ENCODE peak calls at places on chromosomes 12 and 14, in four cellular contexts. One of them, this sample, is unnamed.

GRCh38 chr14:54806616-54807015 is 96.0 kb downstream of the GCH1 start:
- DNase-seq in OCI-LY7: no peak
- DNase-seq in H9: no peak
- DNase-seq in breast epithelium: no peak
- DNase-seq in this sample: no peak

GRCh38 chr12:91332305-91332704 is 149.7 kb upstream of the DCN start:
- DNase-seq in OCI-LY7: no peak
- DNase-seq in H9: no peak
- DNase-seq in breast epithelium: no peak
- DNase-seq in this sample: no peak

GRCh38 chr12:12874014-12874413 is 17.3 kb upstream of the GPRC5A start:
- DNase-seq in OCI-LY7: no peak
- DNase-seq in H9: no peak
- DNase-seq in breast epithelium: no peak
- DNase-seq in this sample: no peak

GRCh38 chr12:65649126-65649525 is 175.2 kb upstream of the HMGA2 start:
- DNase-seq in OCI-LY7: no peak
- DNase-seq in H9: no peak
- DNase-seq in breast epithelium: no peak
- DNase-seq in this sample: no peak

GRCh38 chr12:44930972-44931600 is 55.0 kb upstream of the NELL2 start:
- DNase-seq in OCI-LY7: peak
- DNase-seq in H9: no peak
- DNase-seq in breast epithelium: no peak
- DNase-seq in this sample: no peak

GRCh38 chr14:87430810-87431209 is 562.2 kb downstream of the GALC start:
- DNase-seq in OCI-LY7: no peak
- DNase-seq in H9: no peak
- DNase-seq in breast epithelium: no peak
- DNase-seq in this sample: no peak

GRCh38 chr12:91040356-91040755 is 17.5 kb downstream of the KERA start:
- DNase-seq in OCI-LY7: no peak
- DNase-seq in H9: no peak
- DNase-seq in breast epithelium: no peak
- DNase-seq in this sample: no peak

GRCh38 chr14:97177016-97177415 is 379.8 kb downstream of the VRK1 start:
- DNase-seq in OCI-LY7: peak
- DNase-seq in H9: peak
- DNase-seq in breast epithelium: no peak
- DNase-seq in this sample: peak

GRCh38 chr12:123712780-123713319 is 697 bp downstream of the ATP6V0A2 start:
- DNase-seq in OCI-LY7: no peak
- DNase-seq in H9: no peak
- DNase-seq in breast epithelium: no peak
- DNase-seq in this sample: no peak

GRCh38 chr14:68655021-68655811 is 137.7 kb downstream of the ZFP36L1 start:
- DNase-seq in OCI-LY7: no peak
- DNase-seq in H9: no peak
- DNase-seq in breast epithelium: no peak
- DNase-seq in this sample: peak

GRCh38 chr12:93762059-93762719 is 85.0 kb downstream of the CRADD start:
- DNase-seq in OCI-LY7: no peak
- DNase-seq in H9: no peak
- DNase-seq in breast epithelium: no peak
- DNase-seq in this sample: no peak

GRCh38 chr12:70248916-70249315 is 5.7 kb downstream of the CNOT2 start:
- DNase-seq in OCI-LY7: no peak
- DNase-seq in H9: no peak
- DNase-seq in breast epithelium: no peak
- DNase-seq in this sample: no peak

GRCh38 chr12:90090929-90091651 is 382.5 kb upstream of the ATP2B1 start:
- DNase-seq in OCI-LY7: no peak
- DNase-seq in H9: no peak
- DNase-seq in breast epithelium: no peak
- DNase-seq in this sample: no peak

GRCh38 chr12:39044754-39045153 is 139.4 kb upstream of the CPNE8 start:
- DNase-seq in OCI-LY7: no peak
- DNase-seq in H9: no peak
- DNase-seq in breast epithelium: no peak
- DNase-seq in this sample: no peak

GRCh38 chr14:65958664-65959562 is 527.3 kb upstream of the CCDC196 start:
- DNase-seq in OCI-LY7: peak
- DNase-seq in H9: no peak
- DNase-seq in breast epithelium: no peak
- DNase-seq in this sample: no peak

GRCh38 chr12:95437565-95437964 is 36.4 kb upstream of the METAP2 start:
- DNase-seq in OCI-LY7: peak
- DNase-seq in H9: no peak
- DNase-seq in breast epithelium: no peak
- DNase-seq in this sample: no peak

GRCh38 chr14:94122438-94122837 is 7.0 kb downstream of the IFI27L2 start:
- DNase-seq in OCI-LY7: no peak
- DNase-seq in H9: peak
- DNase-seq in breast epithelium: no peak
- DNase-seq in this sample: no peak

GRCh38 chr12:105427883-105428282 is 97.4 kb downstream of the C12orf75 start:
- DNase-seq in OCI-LY7: no peak
- DNase-seq in H9: no peak
- DNase-seq in breast epithelium: no peak
- DNase-seq in this sample: no peak

GRCh38 chr14:50037240-50037639 is 79.1 kb downstream of the VCPKMT start:
- DNase-seq in OCI-LY7: no peak
- DNase-seq in H9: no peak
- DNase-seq in breast epithelium: no peak
- DNase-seq in this sample: no peak

GRCh38 chr14:61183486-61183885 is 97.7 kb downstream of the TMEM30B start:
- DNase-seq in OCI-LY7: no peak
- DNase-seq in H9: no peak
- DNase-seq in breast epithelium: no peak
- DNase-seq in this sample: no peak

GRCh38 chr12:26239508-26240328 is 44.3 kb downstream of the SSPN start:
- DNase-seq in OCI-LY7: no peak
- DNase-seq in H9: no peak
- DNase-seq in breast epithelium: peak
- DNase-seq in this sample: no peak

GRCh38 chr14:89767861-89768268 is 186.7 kb downstream of the EFCAB11 start:
- DNase-seq in OCI-LY7: peak
- DNase-seq in H9: peak
- DNase-seq in breast epithelium: no peak
- DNase-seq in this sample: peak

GRCh38 chr12:111035578-111036301 is 115.4 kb upstream of the MYL2 start:
- DNase-seq in OCI-LY7: no peak
- DNase-seq in H9: peak
- DNase-seq in breast epithelium: no peak
- DNase-seq in this sample: no peak

GRCh38 chr12:60710246-60710645 is 1114.4 kb downstream of the SLC16A7 start:
- DNase-seq in OCI-LY7: no peak
- DNase-seq in H9: no peak
- DNase-seq in breast epithelium: no peak
- DNase-seq in this sample: no peak

GRCh38 chr14:36690301-36691020 is 28.8 kb downstream of the PAX9 start:
- DNase-seq in OCI-LY7: no peak
- DNase-seq in H9: no peak
- DNase-seq in breast epithelium: no peak
- DNase-seq in this sample: no peak

GRCh38 chr12:126404293-126404851 is 1339.1 kb downstream of the AACS start:
- DNase-seq in OCI-LY7: no peak
- DNase-seq in H9: no peak
- DNase-seq in breast epithelium: no peak
- DNase-seq in this sample: no peak

DNA sequence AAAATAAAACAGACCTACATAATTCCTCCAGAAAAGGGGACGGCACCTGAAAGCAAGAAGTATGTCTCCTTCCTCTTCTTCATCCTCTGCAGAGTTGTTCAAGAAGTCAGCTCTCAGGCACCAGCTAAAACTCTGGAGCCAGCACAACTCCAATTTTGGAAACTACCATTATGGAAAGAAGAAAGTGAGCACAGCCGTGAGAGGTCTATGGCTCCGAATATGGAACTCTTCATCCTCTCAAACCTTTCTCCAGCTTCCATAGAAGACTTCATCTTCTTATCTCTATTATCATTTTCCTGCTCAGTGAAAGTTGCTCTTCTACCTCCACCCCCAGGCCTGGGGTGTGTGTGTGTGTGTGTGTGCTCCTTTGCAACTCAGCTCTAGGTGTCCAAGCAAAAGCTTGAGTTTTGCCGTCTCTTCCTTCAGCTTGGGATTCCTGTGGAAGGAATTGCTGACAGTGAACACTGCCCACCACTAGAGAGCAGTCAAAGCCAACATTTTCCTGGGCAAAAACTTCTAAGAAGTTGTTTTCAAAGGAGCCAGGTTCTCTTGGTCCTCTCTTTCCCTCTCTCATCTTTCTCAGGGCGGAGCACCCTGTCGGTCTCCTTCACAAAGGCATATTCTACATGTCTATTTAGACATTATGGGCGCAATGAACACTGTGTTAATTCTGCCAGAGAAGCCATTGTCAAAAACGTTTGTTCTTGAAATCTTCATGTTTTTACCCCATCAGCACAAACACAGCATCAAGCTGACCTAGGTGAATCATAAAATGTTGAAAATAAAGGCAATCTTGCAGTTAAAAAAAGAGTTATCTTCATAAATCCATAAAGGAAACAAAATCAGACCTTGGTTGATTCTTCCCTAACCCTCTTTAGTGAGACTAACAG is 155.1 kb downstream of the DIO2 start:
- DNase-seq in OCI-LY7: peak
- DNase-seq in H9: peak
- DNase-seq in breast epithelium: no peak
- DNase-seq in this sample: peak
- TF ChIP-seq CTCF in OCI-LY7: peak
- TF ChIP-seq CTCF in H9: peak
- TF ChIP-seq CTCF in breast epithelium: peak
- TF ChIP-seq CTCF in this sample: peak

GRCh38 chr14:31445703-31446102 is 11.6 kb downstream of the DTD2 start:
- DNase-seq in OCI-LY7: no peak
- DNase-seq in H9: no peak
- DNase-seq in breast epithelium: no peak
- DNase-seq in this sample: no peak

GRCh38 chr14:31449136-31449535 is 8.2 kb downstream of the DTD2 start:
- DNase-seq in OCI-LY7: no peak
- DNase-seq in H9: no peak
- DNase-seq in breast epithelium: no peak
- DNase-seq in this sample: no peak

DNA sequence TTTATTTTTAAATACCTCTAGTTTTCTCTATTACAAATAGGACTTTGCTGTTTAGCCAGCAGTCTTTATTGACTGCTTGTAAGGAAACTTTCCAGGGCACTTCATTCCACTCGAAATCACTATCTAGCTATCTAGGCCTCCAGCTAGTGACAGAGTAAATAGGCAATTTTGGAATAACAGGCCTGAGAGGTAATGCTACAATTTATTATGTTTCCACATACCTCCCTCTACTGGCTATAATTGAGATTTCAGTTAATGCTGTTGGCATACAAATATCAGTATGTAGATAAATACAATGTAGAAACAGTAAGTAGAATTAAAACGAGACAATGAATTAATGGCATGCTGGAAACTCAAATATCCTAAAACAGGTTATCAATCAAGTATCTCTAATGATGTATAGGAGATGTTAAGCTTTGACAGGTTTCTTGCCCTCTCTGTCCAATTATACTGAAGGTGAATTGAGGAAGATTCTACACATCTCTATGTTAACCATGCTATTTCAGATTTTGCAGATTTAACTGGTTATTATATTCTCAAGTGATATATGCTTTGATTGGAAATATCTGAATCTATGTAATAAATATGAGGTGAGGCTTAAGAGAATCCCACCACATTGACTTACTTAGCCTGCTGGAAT is 7.2 kb downstream of the DTD2 start:
- DNase-seq in OCI-LY7: peak
- DNase-seq in H9: no peak
- DNase-seq in breast epithelium: no peak
- DNase-seq in this sample: no peak
- TF ChIP-seq CTCF in OCI-LY7: peak
- TF ChIP-seq CTCF in H9: peak
- TF ChIP-seq CTCF in breast epithelium: peak
- TF ChIP-seq CTCF in this sample: peak

GRCh38 chr14:104981699-104982541 is 3.7 kb upstream of the CLBA1 start:
- DNase-seq in OCI-LY7: no peak
- DNase-seq in H9: no peak
- DNase-seq in breast epithelium: no peak
- DNase-seq in this sample: peak

GRCh38 chr14:104983231-104983721 is 2.3 kb upstream of the CLBA1 start:
- DNase-seq in OCI-LY7: no peak
- DNase-seq in H9: peak
- DNase-seq in breast epithelium: no peak
- DNase-seq in this sample: peak

GRCh38 chr14:104984056-104984894 is 1.3 kb upstream of the CLBA1 start:
- DNase-seq in OCI-LY7: no peak
- DNase-seq in H9: no peak
- DNase-seq in breast epithelium: no peak
- DNase-seq in this sample: peak

GRCh38 chr14:104980601-104981531 is 2.7 kb upstream of the AHNAK2 start:
- DNase-seq in OCI-LY7: no peak
- DNase-seq in H9: no peak
- DNase-seq in breast epithelium: no peak
- DNase-seq in this sample: peak

GRCh38 chr14:104982548-104983230 is 2.9 kb upstream of the CLBA1 start:
- DNase-seq in OCI-LY7: no peak
- DNase-seq in H9: no peak
- DNase-seq in breast epithelium: no peak
- DNase-seq in this sample: peak
- TF ChIP-seq CTCF in OCI-LY7: no peak
- TF ChIP-seq CTCF in H9: no peak
- TF ChIP-seq CTCF in breast epithelium: no peak
- TF ChIP-seq CTCF in this sample: no peak

GRCh38 chr12:57220770-57221168 is 4.2 kb downstream of the NXPH4 start:
- DNase-seq in OCI-LY7: no peak
- DNase-seq in H9: no peak
- DNase-seq in breast epithelium: no peak
- DNase-seq in this sample: no peak
- TF ChIP-seq CTCF in OCI-LY7: no peak
- TF ChIP-seq CTCF in H9: no peak
- TF ChIP-seq CTCF in breast epithelium: no peak
- TF ChIP-seq CTCF in this sample: no peak

GRCh38 chr12:53735556-53735955 is 8.3 kb upstream of the CALCOCO1 start:
- DNase-seq in OCI-LY7: no peak
- DNase-seq in H9: no peak
- DNase-seq in breast epithelium: no peak
- DNase-seq in this sample: no peak
- TF ChIP-seq CTCF in OCI-LY7: no peak
- TF ChIP-seq CTCF in H9: no peak
- TF ChIP-seq CTCF in breast epithelium: no peak
- TF ChIP-seq CTCF in this sample: no peak

This sample was measured in BE2C.